ENCODE peak calls at places on chromosome 1, in seven cellular contexts. P is activated T-cell treated with anti-CD3 and anti-CD28 coated beads for 1 hour; N is upper lobe of right lung; H is NCI-H748 treated with DMSO at 0.1 percent for 48 hours; O is stimulated activated CD4-positive, alpha-beta T cell treated with anti-CD3 and anti-CD28 coated beads, Interleukin-2, amount 100 ng/mL, for 48 hours; Z is neural crest cell; K is activated naive CD4-positive, alpha-beta T cell treated with Interleukin-2 at 50 U/mL for 16 hours. W is an unnamed sample.

GRCh38 chr1:157403203-157403602 is 149.1 kb downstream of the FCRL5 start:
- DNase-seq in P (no peak), N (no peak), H (no peak), O (no peak), Z (no peak), K (no peak), W (no peak)

GRCh38 chr1:44421374-44422028 is 16.4 kb downstream of the RNF220 start:
- DNase-seq in P (no peak), N (no peak), H (no peak), O (no peak), Z (no peak), K (no peak), W (no peak)

GRCh38 chr1:81187636-81188035 is 613.1 kb upstream of the ADGRL2 start:
- DNase-seq in P (no peak), N (no peak), H (no peak), O (no peak), Z (no peak), K (no peak), W (no peak)

GRCh38 chr1:116832268-116832931 is 77.3 kb upstream of the PTGFRN start:
- DNase-seq in P (no peak), N (no peak), H (no peak), O (no peak), Z (no peak), K (no peak), W (no peak)

GRCh38 chr1:201902198-201902597 is 13.5 kb downstream of the SHISA4 start:
- DNase-seq in P (no peak), N (no peak), H (no peak), O (no peak), Z (no peak), K (no peak), W (no peak)

GRCh38 chr1:154431586-154432373 is 26.6 kb downstream of the IL6R start:
- DNase-seq in P (no peak), N (no peak), H (no peak), O (peak), Z (no peak), K (peak), W (no peak)

GRCh38 chr1:109467301-109467777 is 993 bp downstream of the SYPL2 start:
- DNase-seq in P (no peak), N (no peak), H (no peak), O (no peak), Z (no peak), K (no peak), W (no peak)

GRCh38 chr1:100387644-100388350 is 35.5 kb downstream of the CDC14A start:
- DNase-seq in P (no peak), N (no peak), H (no peak), O (no peak), Z (no peak), K (no peak), W (no peak)

GRCh38 chr1:160209656-160210046 is 4.5 kb downstream of the PEA15 start:
- DNase-seq in P (no peak), N (no peak), H (no peak), O (no peak), Z (no peak), K (no peak), W (peak)

GRCh38 chr1:181350146-181350545 is 133.2 kb upstream of the CACNA1E start:
- DNase-seq in P (no peak), N (no peak), H (no peak), O (no peak), Z (no peak), K (no peak), W (no peak)

GRCh38 chr1:57843760-57844159 is 419.9 kb upstream of the DAB1 start:
- DNase-seq in P (no peak), N (no peak), H (no peak), O (no peak), Z (no peak), K (no peak), W (no peak)

GRCh38 chr1:228048659-228049333 is 33.7 kb upstream of the ARF1 start:
- DNase-seq in P (no peak), N (peak), H (no peak), O (no peak), Z (no peak), K (no peak), W (no peak)

GRCh38 chr1:181459067-181459466 is 24.2 kb upstream of the CACNA1E start:
- DNase-seq in P (no peak), N (no peak), H (no peak), O (no peak), Z (no peak), K (no peak), W (no peak)